ENCODE peak calls at places on chromosomes 3 and 15, in five cellular contexts. C is PC-3, D is A673, W is endothelial cell of umbilical vein, L is GM23338. R is an unnamed sample.

GRCh38 chr3:73669268-73669667 is 44.5 kb upstream of the PDZRN3 start:
- DNase-seq in C (no peak), D (no peak), W (no peak), L (no peak), R (no peak)

GRCh38 chr3:120071259-120071658 is 23.0 kb downstream of the GSK3B start:
- DNase-seq in C (no peak), D (no peak), W (no peak), L (peak), R (no peak)

GRCh38 chr3:161369531-161369930 is 1.8 kb downstream of the SPTSSB start:
- DNase-seq in C (peak), D (no peak), W (no peak), L (peak), R (no peak)

GRCh38 chr3:188184160-188184559 is 30.2 kb downstream of the LPP start:
- DNase-seq in C (no peak), D (no peak), W (no peak), L (peak), R (no peak)

GRCh38 chr15:59322056-59322755 is 50.5 kb downstream of the MYO1E start:
- DNase-seq in C (no peak), D (no peak), W (no peak), L (no peak), R (no peak)

GRCh38 chr3:30203301-30203700 is 403.1 kb upstream of the TGFBR2 start:
- DNase-seq in C (no peak), D (no peak), W (no peak), L (no peak), R (no peak)

GRCh38 chr15:85788796-85789495 is 5.8 kb downstream of the KLHL25 start:
- DNase-seq in C (peak), D (no peak), W (no peak), L (no peak), R (no peak)

GRCh38 chr15:44215594-44215993 is 20.5 kb upstream of the FRMD5 start:
- DNase-seq in C (peak), D (no peak), W (peak), L (no peak), R (peak)

GRCh38 chr3:23626442-23626841 is 179.3 kb upstream of the UBE2E1 start:
- DNase-seq in C (no peak), D (no peak), W (no peak), L (no peak), R (no peak)

GRCh38 chr3:157611176-157611575 is 108.0 kb upstream of the VEPH1 start:
- DNase-seq in C (no peak), D (no peak), W (no peak), L (no peak), R (no peak)

GRCh38 chr15:38885477-38885952 is 320.9 kb upstream of the RASGRP1 start:
- DNase-seq in C (no peak), D (no peak), W (no peak), L (no peak), R (no peak)

GRCh38 chr3:42277676-42278075 is 11.7 kb upstream of the CCK start:
- DNase-seq in C (no peak), D (no peak), W (no peak), L (no peak), R (no peak)

GRCh38 chr3:106473576-106474506 is 605.0 kb upstream of the CBLB start:
- DNase-seq in C (no peak), D (no peak), W (no peak), L (no peak), R (no peak)

GRCh38 chr3:42043116-42043796 is 47.9 kb upstream of the TRAK1 start:
- DNase-seq in C (peak), D (no peak), W (peak), L (peak), R (peak)

GRCh38 chr15:96360581-96361308 is 30.2 kb downstream of the NR2F2 start:
- DNase-seq in C (no peak), D (no peak), W (peak), L (peak), R (no peak)

GRCh38 chr3:45583021-45583851 is 11.3 kb upstream of the LIMD1 start:
- DNase-seq in C (no peak), D (no peak), W (no peak), L (no peak), R (peak)

GRCh38 chr15:35850284-35850683 is 304.3 kb upstream of the DPH6 start:
- DNase-seq in C (no peak), D (no peak), W (no peak), L (no peak), R (no peak)

GRCh38 chr15:44593042-44593736 is 56.2 kb downstream of the EIF3J start:
- DNase-seq in C (peak), D (peak), W (no peak), L (no peak), R (no peak)

GRCh38 chr15:40040293-40040635 is 1.3 kb upstream of the SRP14 start:
- DNase-seq in C (no peak), D (no peak), W (no peak), L (no peak), R (no peak)

GRCh38 chr3:156792945-156793344 is 33.2 kb upstream of the LEKR1 start:
- DNase-seq in C (no peak), D (peak), W (no peak), L (no peak), R (no peak)

GRCh38 chr15:31255732-31256384 is 70.8 kb upstream of the KLF13 start:
- DNase-seq in C (no peak), D (no peak), W (no peak), L (no peak), R (no peak)

GRCh38 chr15:58040117-58040516 is 25.4 kb downstream of the ALDH1A2 start:
- DNase-seq in C (peak), D (no peak), W (no peak), L (no peak), R (no peak)

GRCh38 chr15:92656089-92656488 is 514 bp upstream of the FAM174B start:
- DNase-seq in C (no peak), D (no peak), W (no peak), L (no peak), R (no peak)
- TF ChIP-seq EZH2 in C (no peak), D (no peak), W (no peak), L (no peak), R (no peak)

GRCh38 chr3:185151959-185152432 is 864 bp downstream of the C3orf70 start:
- DNase-seq in C (no peak), D (peak), W (no peak), L (no peak), R (no peak)
- TF ChIP-seq EZH2 in C (no peak), D (peak), W (no peak), L (peak), R (no peak)

GRCh38 chr3:9247361-9248231 is 1.9 kb downstream of the SRGAP3 start:
- DNase-seq in C (no peak), D (no peak), W (no peak), L (peak), R (no peak)

GRCh38 chr3:9248232-9249191 is 934 bp downstream of the SRGAP3 start:
- DNase-seq in C (peak), D (no peak), W (no peak), L (no peak), R (no peak)

GRCh38 chr3:9251055-9251786 is 1.8 kb upstream of the SRGAP3 start:
- DNase-seq in C (no peak), D (no peak), W (no peak), L (no peak), R (no peak)

GRCh38 chr3:9250236-9250635 is 790 bp upstream of the SRGAP3 start:
- DNase-seq in C (no peak), D (no peak), W (no peak), L (peak), R (no peak)

DNA sequence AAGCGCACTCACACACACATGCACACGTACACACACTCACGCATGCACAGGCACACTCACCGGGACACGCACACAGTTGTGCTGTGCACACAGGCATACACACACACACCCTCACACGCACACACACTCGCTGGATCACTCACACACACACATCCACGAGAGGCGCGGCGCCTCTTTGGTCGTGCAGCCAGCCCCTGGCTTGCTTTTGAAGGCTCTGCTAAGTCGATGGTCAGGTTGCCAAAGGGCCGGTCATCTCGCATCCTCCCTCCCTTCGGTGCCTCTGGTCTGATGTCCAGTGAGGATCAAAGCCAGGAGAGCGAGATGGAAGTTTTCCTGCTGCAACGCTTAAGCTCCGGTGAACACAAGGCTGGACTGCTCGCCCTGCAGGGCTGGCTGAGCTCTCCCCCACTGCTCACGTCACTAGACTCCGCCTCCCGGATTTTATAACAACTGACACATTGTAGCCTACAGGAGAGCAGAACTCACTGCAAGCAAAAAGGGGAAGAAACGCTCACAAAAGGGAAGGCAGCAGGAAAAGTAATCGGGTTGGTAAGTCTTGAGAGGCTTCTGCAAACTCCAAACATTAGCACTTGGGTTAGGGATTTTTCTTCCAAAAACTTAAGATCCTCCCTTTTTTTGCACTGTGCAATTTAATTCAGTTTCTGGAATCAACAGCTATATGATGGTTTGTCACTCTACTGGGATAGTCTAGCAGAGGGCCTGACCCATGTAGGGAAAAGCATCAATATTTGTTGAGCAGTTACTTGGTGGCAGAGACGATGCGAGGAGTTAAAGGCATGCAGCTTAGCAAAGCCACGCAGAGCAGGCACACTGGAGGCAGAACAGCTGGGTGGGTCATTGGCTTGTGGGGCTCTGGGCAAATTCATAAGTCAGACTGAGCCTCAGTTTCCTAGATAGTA is at the start of gene SRGAP3:
- DNase-seq in C (peak), D (peak), W (peak), L (peak), R (peak)
- TF ChIP-seq EZH2 in C (no peak), D (no peak), W (no peak), L (no peak), R (no peak)

GRCh38 chr3:99504258-99504657 is 134.1 kb upstream of the COL8A1 start:
- DNase-seq in C (no peak), D (no peak), W (no peak), L (no peak), R (peak)

GRCh38 chr3:99505200-99505599 is 133.2 kb upstream of the COL8A1 start:
- DNase-seq in C (no peak), D (no peak), W (no peak), L (no peak), R (no peak)

GRCh38 chr3:99505646-99506269 is 132.6 kb upstream of the COL8A1 start:
- DNase-seq in C (peak), D (peak), W (no peak), L (no peak), R (no peak)

GRCh38 chr3:99502871-99503270 is 135.5 kb upstream of the COL8A1 start:
- DNase-seq in C (peak), D (no peak), W (no peak), L (no peak), R (no peak)

DNA sequence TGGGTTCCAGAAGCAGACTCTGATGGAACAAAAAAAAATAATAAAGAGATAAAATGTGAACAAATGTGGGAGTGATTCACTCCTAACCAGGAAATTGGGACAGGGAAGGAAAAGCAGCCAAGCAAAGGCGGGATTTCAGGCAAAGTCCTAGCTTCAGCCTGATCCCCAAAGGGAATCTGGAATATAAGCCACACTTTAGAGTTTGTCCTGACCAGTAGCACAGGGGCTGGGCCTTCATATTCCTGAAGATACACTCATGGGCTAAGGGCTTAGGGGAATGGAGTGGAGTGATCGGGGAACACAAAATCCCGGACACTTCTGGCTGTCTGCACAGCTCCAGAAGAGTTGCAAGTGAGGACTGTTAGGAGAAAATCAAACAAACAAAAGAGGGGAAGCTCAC is 135.0 kb upstream of the COL8A1 start:
- DNase-seq in C (no peak), D (no peak), W (no peak), L (no peak), R (no peak)
- TF ChIP-seq EZH2 in C (no peak), D (no peak), W (no peak), L (no peak), R (no peak)

GRCh38 chr3:37130984-37131975 is 43.1 kb downstream of the LRRFIP2 start:
- DNase-seq in C (no peak), D (peak), W (peak), L (no peak), R (no peak)

GRCh38 chr3:37129871-37130270 is 44.5 kb downstream of the LRRFIP2 start:
- DNase-seq in C (peak), D (no peak), W (peak), L (no peak), R (no peak)

GRCh38 chr3:37130448-37130847 is 43.9 kb downstream of the LRRFIP2 start:
- DNase-seq in C (no peak), D (no peak), W (no peak), L (no peak), R (no peak)

GRCh38 chr3:37135561-37135960 is 38.8 kb downstream of the LRRFIP2 start:
- DNase-seq in C (no peak), D (no peak), W (no peak), L (no peak), R (no peak)

DNA sequence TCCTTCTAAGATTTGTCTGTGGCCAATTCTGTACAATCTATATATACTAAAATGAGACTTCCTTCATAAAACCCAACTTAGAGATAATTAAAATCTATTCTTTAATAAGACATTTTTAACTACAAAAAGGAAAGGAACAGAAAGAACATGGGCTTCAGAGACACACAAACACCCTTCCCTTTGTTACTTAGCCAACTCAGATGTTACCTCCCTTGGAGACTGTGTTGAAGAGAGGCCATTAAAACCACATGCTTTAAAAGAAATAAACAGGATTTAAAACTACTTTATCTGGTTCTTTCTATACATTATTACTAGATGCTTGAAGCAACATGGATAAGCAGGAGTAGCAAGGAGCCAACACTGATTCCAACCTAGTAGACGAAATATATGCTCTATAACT is 42.0 kb downstream of the LRRFIP2 start:
- DNase-seq in C (no peak), D (peak), W (peak), L (no peak), R (no peak)
- TF ChIP-seq EZH2 in C (no peak), D (no peak), W (no peak), L (no peak), R (no peak)

DNA sequence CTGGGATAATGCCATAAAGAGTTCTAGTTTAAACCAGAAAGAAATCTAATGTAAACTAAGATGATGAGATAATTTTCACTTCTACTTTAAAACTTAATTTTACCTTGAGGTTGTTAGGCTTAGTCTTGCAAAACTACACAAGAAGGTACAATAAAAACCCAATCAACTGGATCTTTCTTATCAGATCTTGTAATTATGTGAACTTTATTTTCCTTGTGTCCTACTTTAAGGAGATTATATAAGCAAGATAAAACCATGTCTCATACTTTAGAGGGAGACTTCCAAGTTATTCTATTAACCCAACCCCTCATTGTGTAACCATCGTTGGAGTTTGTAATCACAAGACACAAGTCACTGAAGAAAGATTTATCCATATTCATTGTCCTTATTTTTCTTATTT is 165.6 kb downstream of the SERPINI1 start:
- DNase-seq in C (no peak), D (no peak), W (no peak), L (no peak), R (no peak)
- TF ChIP-seq EZH2 in C (no peak), D (no peak), W (no peak), L (no peak), R (no peak)

DNA sequence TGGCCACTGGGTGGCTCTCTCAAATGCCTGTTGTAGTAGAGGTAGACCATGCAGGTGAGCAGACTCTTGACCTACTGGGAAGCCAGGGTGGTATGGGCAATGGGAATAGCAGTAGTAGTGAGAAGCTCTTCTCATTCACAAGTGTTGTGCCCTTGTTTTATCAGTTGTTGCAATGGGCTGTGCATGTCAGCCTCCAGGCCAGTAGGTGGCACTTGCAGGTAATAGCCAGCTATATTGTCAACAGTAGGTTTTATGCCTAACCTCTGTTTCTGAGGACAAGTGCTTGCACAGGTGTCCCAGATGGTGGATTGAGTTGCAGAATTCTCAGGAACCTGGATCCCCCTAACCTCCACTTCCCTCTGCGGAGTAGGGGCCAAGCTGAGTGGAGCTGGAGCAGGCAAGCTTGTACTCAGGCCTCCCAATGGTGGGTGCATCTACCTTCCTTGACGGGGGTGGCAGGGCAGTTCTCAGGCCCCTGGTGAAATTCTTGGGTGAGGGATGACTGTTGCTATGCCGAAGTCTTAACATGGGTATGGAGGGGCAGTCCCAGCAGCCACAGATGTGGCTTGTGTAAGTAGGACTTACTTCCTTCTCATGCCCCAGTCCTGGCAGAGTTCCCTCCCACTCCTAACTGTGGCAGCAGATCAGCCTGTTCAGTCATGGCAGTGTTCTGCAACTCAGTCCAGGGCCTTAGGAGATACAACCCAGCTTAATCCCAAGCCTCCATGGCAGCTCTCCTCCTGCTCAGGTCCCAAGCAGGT is 104.3 kb downstream of the NEO1 start:
- DNase-seq in C (no peak), D (no peak), W (no peak), L (no peak), R (no peak)
- TF ChIP-seq EZH2 in C (no peak), D (no peak), W (no peak), L (no peak), R (no peak)